ENCODE peak calls at places on chromosomes 5 and 9, in ten cellular contexts. S, K, B, R, O, I, T, W, U and F are unnamed samples.

GRCh38 chr9:70389642-70390266 is 24.7 kb downstream of the KLF9 start:
- DNase-seq in S (no peak), K (peak; percentile 62), B (no peak), R (peak; percentile 78), O (no peak), I (no peak), T (no peak), W (no peak), U (no peak), F (no peak)

GRCh38 chr5:88281322-88281721 is 12.7 kb upstream of the TMEM161B start:
- DNase-seq in S (no peak), K (no peak), B (no peak), R (no peak), O (no peak), I (no peak), T (no peak), W (no peak), U (no peak), F (no peak)

GRCh38 chr9:106059886-106060285 is 365.5 kb downstream of the TMEM38B start:
- DNase-seq in S (no peak), K (no peak), B (no peak), R (no peak), O (no peak), I (no peak), T (no peak), W (no peak), U (no peak), F (no peak)

GRCh38 chr5:142883025-142883424 is 112.8 kb downstream of the ARHGAP26 start:
- DNase-seq in S (peak; percentile 38), K (peak; percentile 71), B (no peak), R (peak; percentile 56), O (no peak), I (peak; percentile 77), T (no peak), W (no peak), U (no peak), F (no peak)

GRCh38 chr5:95530441-95530840 is 24.3 kb downstream of the SKIC3 start:
- DNase-seq in S (no peak), K (peak; percentile 72), B (no peak), R (peak; percentile 72), O (no peak), I (peak; percentile 94), T (no peak), W (no peak), U (no peak), F (no peak)

GRCh38 chr5:154359222-154359583 is 86.6 kb upstream of the SAP30L start:
- DNase-seq in S (peak; percentile 63), K (no peak), B (no peak), R (peak; percentile 57), O (no peak), I (no peak), T (peak; percentile 48), W (no peak), U (no peak), F (no peak)

GRCh38 chr5:153816870-153817269 is 221.8 kb downstream of the FAM114A2 start:
- DNase-seq in S (no peak), K (no peak), B (no peak), R (no peak), O (no peak), I (no peak), T (no peak), W (no peak), U (no peak), F (no peak)

GRCh38 chr5:173330151-173330855 is 2.1 kb upstream of the STC2 start:
- DNase-seq in S (no peak), K (no peak), B (no peak), R (no peak), O (no peak), I (no peak), T (no peak), W (no peak), U (no peak), F (no peak)

GRCh38 chr9:82581516-82581915 is 481.4 kb downstream of the RASEF start:
- DNase-seq in S (no peak), K (no peak), B (no peak), R (no peak), O (no peak), I (no peak), T (no peak), W (no peak), U (no peak), F (no peak)

GRCh38 chr5:108259306-108259705 is 122.6 kb downstream of the FBXL17 start:
- DNase-seq in S (no peak), K (peak; percentile 38), B (no peak), R (no peak), O (no peak), I (no peak), T (no peak), W (no peak), U (no peak), F (no peak)

GRCh38 chr5:157290981-157291711 is 25.2 kb downstream of the CYFIP2 start:
- DNase-seq in S (no peak), K (peak; percentile 31), B (peak; percentile 70), R (no peak), O (no peak), I (peak; percentile 47), T (no peak), W (peak; percentile 90), U (no peak), F (no peak)

GRCh38 chr5:157288405-157289163 is 22.7 kb downstream of the CYFIP2 start:
- DNase-seq in S (no peak), K (no peak), B (no peak), R (no peak), O (no peak), I (peak; percentile 21), T (no peak), W (no peak), U (no peak), F (no peak)

GRCh38 chr5:157289164-157289819 is 23.4 kb downstream of the CYFIP2 start:
- DNase-seq in S (no peak), K (no peak), B (no peak), R (no peak), O (no peak), I (no peak), T (no peak), W (no peak), U (no peak), F (no peak)

GRCh38 chr5:157292599-157292998 is 26.7 kb downstream of the CYFIP2 start:
- DNase-seq in S (no peak), K (peak; percentile 17), B (no peak), R (no peak), O (no peak), I (no peak), T (no peak), W (no peak), U (no peak), F (no peak)

DNA sequence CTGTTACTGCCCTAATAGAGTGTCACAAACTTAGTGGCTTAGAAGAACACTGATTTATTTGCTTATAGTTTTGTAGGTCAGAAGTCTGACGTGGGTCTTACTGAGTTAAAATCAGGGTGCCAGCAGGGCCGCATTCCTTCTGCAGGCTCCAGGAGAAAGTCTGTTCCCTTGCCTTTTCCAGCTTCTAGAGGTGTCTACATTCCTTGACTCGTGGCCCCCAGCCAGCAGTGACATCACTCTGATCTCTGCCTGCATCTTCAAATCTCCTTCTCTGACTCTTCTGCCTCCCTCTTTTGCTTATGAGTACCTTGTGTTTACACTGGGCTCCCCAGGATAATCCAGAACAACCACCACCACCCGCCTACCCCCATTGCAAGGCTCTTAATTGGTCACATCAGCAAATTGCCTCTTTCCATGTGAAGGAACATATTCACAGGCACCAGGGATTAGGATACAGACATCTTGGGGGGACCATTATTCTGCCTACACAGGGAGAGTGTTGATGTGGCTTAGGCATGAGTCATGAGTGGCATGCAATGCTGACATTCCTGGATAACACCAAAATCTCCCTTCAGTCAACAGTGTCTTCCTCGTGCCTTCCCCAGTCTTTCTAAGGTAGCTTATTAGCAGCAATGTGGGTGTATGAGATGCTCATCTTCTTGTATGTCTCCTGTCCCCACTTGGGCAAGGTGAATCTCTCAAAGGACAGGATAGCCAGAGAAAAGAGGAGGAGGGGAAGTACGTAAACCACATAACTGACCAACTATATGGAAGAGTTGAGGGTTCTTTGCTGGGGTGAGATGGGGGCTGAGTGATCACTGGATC is 24.4 kb downstream of the CYFIP2 start:
- DNase-seq in S (no peak), K (peak; percentile 36), B (no peak), R (peak; percentile 35), O (no peak), I (peak; percentile 65), T (no peak), W (no peak), U (no peak), F (no peak)
- H3K27ac ChIP-seq in S (no peak overlapping the region), K (peak overlapping the region; percentile 96), B (no peak overlapping the region), R (no peak overlapping the region), O (no peak overlapping the region), I (no peak overlapping the region), T (peak overlapping the region; percentile 7), W (no peak overlapping the region), U (peak overlapping the region; percentile 38), F (no peak overlapping the region)

GRCh38 chr5:1791176-1791575 is 8.5 kb downstream of the MRPL36 start:
- DNase-seq in S (no peak), K (no peak), B (no peak), R (no peak), O (no peak), I (no peak), T (no peak), W (peak; percentile 6), U (no peak), F (no peak)
- TF ChIP-seq CTCF in S (no peak), K (no peak), B (no peak), R (no peak), O (no peak), I (no peak), T (no peak), W (no peak), U (no peak), F (no peak)

DNA sequence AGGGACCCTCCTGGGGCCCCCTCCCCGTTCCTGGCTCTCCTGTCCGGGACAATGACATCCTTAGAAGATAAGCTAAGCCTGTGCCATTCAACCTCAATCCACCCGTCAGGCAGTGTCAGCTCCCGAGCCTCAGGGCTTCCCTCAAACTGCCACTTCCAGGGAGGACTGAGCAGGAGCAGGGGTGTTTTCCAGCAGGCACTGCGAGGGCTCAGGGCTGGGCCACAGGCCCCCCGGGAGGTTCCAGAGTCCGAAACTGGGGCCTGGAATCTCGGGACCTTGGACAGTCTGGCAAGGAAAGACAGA is 26.2 kb downstream of the LHX3 start:
- DNase-seq in S (no peak), K (no peak), B (no peak), R (no peak), O (no peak), I (no peak), T (no peak), W (no peak), U (no peak), F (no peak)
- H3K27me3 ChIP-seq in S (no peaks in the 10 kb centered on the region), K (peaks cover 3% of the 10 kb centered on the region), B (peaks cover 43% of the 10 kb centered on the region), R (no peaks in the 10 kb centered on the region), O (peaks cover 24% of the 10 kb centered on the region), I (peaks cover 10% of the 10 kb centered on the region), T (peaks cover 82% of the 10 kb centered on the region), W (no peaks in the 10 kb centered on the region), U (no peaks in the 10 kb centered on the region), F (no peaks in the 10 kb centered on the region)

GRCh38 chr9:110208031-110208430 is at the start of gene C9orf152:
- DNase-seq in S (no peak), K (no peak), B (peak; percentile 71), R (no peak), O (no peak), I (no peak), T (no peak), W (peak; percentile 54), U (no peak), F (no peak)

GRCh38 chr9:110207071-110207923 is 662 bp downstream of the C9orf152 start:
- DNase-seq in S (no peak), K (no peak), B (peak; percentile 80), R (no peak), O (no peak), I (no peak), T (no peak), W (peak; percentile 70), U (no peak), F (no peak)

GRCh38 chr9:110202232-110202631 is 5.7 kb downstream of the C9orf152 start:
- DNase-seq in S (no peak), K (no peak), B (no peak), R (no peak), O (no peak), I (no peak), T (no peak), W (no peak), U (no peak), F (no peak)

GRCh38 chr9:110206388-110206787 is 1.6 kb downstream of the C9orf152 start:
- DNase-seq in S (no peak), K (no peak), B (no peak), R (no peak), O (no peak), I (no peak), T (no peak), W (no peak), U (no peak), F (no peak)
- H3K27ac ChIP-seq in S (no peak overlapping the region), K (no peak overlapping the region), B (peak overlapping the region; percentile 88), R (no peak overlapping the region), O (no peak overlapping the region), I (no peak overlapping the region), T (no peak overlapping the region), W (peak overlapping the region; percentile 63), U (no peak overlapping the region), F (no peak overlapping the region)